ENCODE peak calls at places on chromosomes 3 and 15, in ten cellular contexts. K is suprapubic skin, F is NCI-H187 treated with DMSO at 0.1 percent for 48 hours, D is HFF-Myc, J is MCF 10A, I is occipital lobe, H is progenitor cell of endocrine pancreas, N is HT1080, V is Caki2, U is NCI-H2081. A is an unnamed sample.
A peak's percentile ranks its signal among the peaks of the same experiment; 100 is the strongest.

GRCh38 chr3:105042586-105042985 is 324.1 kb upstream of the ALCAM start:
- DNase-seq in D (no peak), N (no peak), J (no peak), H (no peak), I (no peak), F (no peak), K (no peak), V (no peak), U (no peak), A (no peak)

GRCh38 chr3:44338828-44339127 is 212 bp downstream of the TCAIM start:
- DNase-seq in J (no peak), F (no peak), U (no peak), V (no peak), K (no peak), D (no peak), N (no peak), H (no peak), I (no peak), A (no peak)

GRCh38 chr15:70582143-70582945 is 181.0 kb downstream of the UACA start:
- DNase-seq in U (no peak), V (no peak), J (peak; percentile 39), H (no peak), N (no peak), K (peak; percentile 11), F (no peak), D (no peak), I (no peak), A (no peak)

GRCh38 chr3:47429476-47430270 is 46.1 kb downstream of the SCAP start:
- DNase-seq in K (peak; percentile 1), U (no peak), J (no peak), H (no peak), V (no peak), D (no peak), I (no peak), F (no peak), N (no peak), A (no peak)

GRCh38 chr3:186520957-186521842 is 23.0 kb downstream of the CRYGS start:
- DNase-seq in I (no peak), H (no peak), U (no peak), K (no peak), F (no peak), J (no peak), N (no peak), D (no peak), V (no peak), A (no peak)

GRCh38 chr3:141091416-141091815 is 40.3 kb downstream of the SPSB4 start:
- DNase-seq in H (no peak), V (no peak), N (no peak), K (no peak), J (no peak), F (no peak), D (no peak), I (no peak), U (peak; percentile 49), A (no peak)

GRCh38 chr3:58731673-58732072 is 65.1 kb upstream of the FAM3D start:
- DNase-seq in D (no peak), K (no peak), N (no peak), I (no peak), H (no peak), U (no peak), V (no peak), J (no peak), F (no peak), A (no peak)

GRCh38 chr3:8554725-8555621 is 53.4 kb downstream of the LMCD1 start:
- DNase-seq in H (no peak), F (no peak), N (peak; percentile 44), V (no peak), D (peak; percentile 69), J (no peak), K (peak; percentile 79), U (no peak), I (no peak), A (no peak)

GRCh38 chr3:14962762-14963161 is 15.4 kb downstream of the NR2C2 start:
- DNase-seq in D (no peak), V (no peak), F (no peak), I (no peak), K (no peak), U (no peak), N (peak; percentile 87), J (no peak), H (no peak), A (no peak)

GRCh38 chr3:136503056-136503455 is 249.1 kb downstream of the STAG1 start:
- DNase-seq in K (no peak), V (no peak), D (no peak), N (no peak), U (no peak), H (no peak), F (no peak), J (no peak), I (no peak), A (no peak)

GRCh38 chr3:129688310-129688895 is 81.9 kb upstream of the PLXND1 start:
- DNase-seq in I (peak; percentile 83), J (no peak), U (peak; percentile 86), H (no peak), D (no peak), F (no peak), K (peak; percentile 75), N (no peak), V (peak; percentile 49), A (peak; percentile 36)

GRCh38 chr15:67405208-67406191 is 115.4 kb upstream of the C15orf61 start:
- DNase-seq in D (peak; percentile 30), J (peak; percentile 73), I (no peak), N (peak; percentile 80), F (no peak), U (no peak), K (no peak), H (no peak), V (no peak), A (no peak)

GRCh38 chr3:64935995-64936394 is 248.2 kb upstream of the ADAMTS9 start:
- DNase-seq in H (no peak), K (no peak), N (no peak), I (no peak), J (peak; percentile 48), U (no peak), D (no peak), F (no peak), V (no peak), A (no peak)

GRCh38 chr3:37594873-37595783 is 266.6 kb upstream of the CTDSPL start:
- DNase-seq in D (no peak), F (no peak), I (no peak), V (no peak), J (no peak), H (no peak), K (no peak), U (no peak), N (no peak), A (no peak)

GRCh38 chr3:154121236-154122095 is at the start of gene ARHGEF26:
- DNase-seq in H (peak; percentile 85), U (peak; percentile 90), K (peak; percentile 92), I (peak; percentile 68), J (peak; percentile 86), V (peak; percentile 70), F (no peak), D (peak; percentile 7), N (peak; percentile 66), A (peak; percentile 84)

GRCh38 chr3:118077332-118077731 is 957.3 kb downstream of the IGSF11 start:
- DNase-seq in J (no peak), I (no peak), V (no peak), H (no peak), D (no peak), N (no peak), K (no peak), F (no peak), U (no peak), A (no peak)

GRCh38 chr3:167887096-167887495 is 151.6 kb downstream of the SERPINI1 start:
- DNase-seq in K (no peak), I (no peak), J (peak; percentile 6), F (no peak), D (peak; percentile 2), V (no peak), H (no peak), U (no peak), N (peak; percentile 48), A (no peak)

GRCh38 chr3:54733079-54733478 is 194.8 kb downstream of the LRTM1 start:
- DNase-seq in H (no peak), V (no peak), K (no peak), F (no peak), J (no peak), I (no peak), D (no peak), N (no peak), U (peak; percentile 3), A (no peak)

GRCh38 chr3:134242649-134243637 is 7.7 kb downstream of the RYK start:
- DNase-seq in I (no peak), F (no peak), U (no peak), H (no peak), K (no peak), J (peak; percentile 95), N (peak; percentile 94), V (no peak), D (peak; percentile 91), A (peak; percentile 41)

GRCh38 chr15:64010719-64011118 is 35.6 kb downstream of the DAPK2 start:
- DNase-seq in F (no peak), J (peak; percentile 97), H (no peak), D (peak; percentile 62), U (peak; percentile 57), K (no peak), N (peak; percentile 94), V (peak; percentile 97), I (no peak), A (peak; percentile 24)

GRCh38 chr3:178802993-178803693 is 266.9 kb downstream of the KCNMB2 start:
- DNase-seq in F (no peak), J (peak; percentile 21), H (no peak), N (peak; percentile 33), U (peak; percentile 91), V (no peak), K (no peak), I (no peak), D (no peak), A (no peak)

GRCh38 chr3:194134231-194134756 is 1.7 kb upstream of the HES1 start:
- DNase-seq in K (peak; percentile 85), I (peak; percentile 50), V (no peak), J (no peak), H (peak; percentile 65), F (no peak), D (no peak), U (peak; percentile 84), N (no peak), A (no peak)